ENCODE peak calls at places on chromosome 7, in seven cellular contexts. J, U, O, L, B, M and W are unnamed samples.

GRCh38 chr7:50658696-50659095 is 93.5 kb upstream of the DDC start:
- DNase-seq in L (no peak), M (no peak), U (no peak), B (no peak), J (no peak), O (peak; percentile 83), W (no peak)

GRCh38 chr7:77538186-77538907 is 1.3 kb downstream of the PTPN12 start:
- DNase-seq in B (peak; percentile 84), M (peak; percentile 82), J (peak; percentile 89), O (peak; percentile 91), L (peak; percentile 94), U (peak; percentile 88), W (peak; percentile 97)

GRCh38 chr7:139642283-139642682 is 118.8 kb downstream of the CLEC2L start:
- DNase-seq in U (no peak), B (no peak), O (no peak), L (no peak), M (no peak), J (no peak), W (no peak)

GRCh38 chr7:30331338-30331737 is 46.9 kb downstream of the ZNRF2 start:
- DNase-seq in J (no peak), O (no peak), L (no peak), M (no peak), B (no peak), U (no peak), W (no peak)

GRCh38 chr7:84040365-84040764 is 154.2 kb downstream of the SEMA3A start:
- DNase-seq in L (no peak), M (peak; percentile 91), O (no peak), B (no peak), U (peak; percentile 77), J (no peak), W (no peak)

GRCh38 chr7:112439476-112439875 is 10.8 kb upstream of the IFRD1 start:
- DNase-seq in U (no peak), L (no peak), O (no peak), J (no peak), M (no peak), B (no peak), W (no peak)

GRCh38 chr7:94332571-94332970 is 62.1 kb upstream of the COL1A2 start:
- DNase-seq in U (no peak), M (no peak), J (no peak), L (no peak), O (no peak), B (no peak), W (no peak)

GRCh38 chr7:131625817-131626372 is 69.5 kb upstream of the PODXL start:
- DNase-seq in B (no peak), J (no peak), O (peak; percentile 69), M (peak; percentile 78), U (no peak), L (no peak), W (peak; percentile 51)

GRCh38 chr7:132899833-132900232 is 182.1 kb downstream of the CHCHD3 start:
- DNase-seq in M (no peak), L (no peak), J (no peak), O (no peak), U (no peak), B (no peak), W (peak; percentile 31)

GRCh38 chr7:153887756-153888591 is 164.2 kb upstream of the DPP6 start:
- DNase-seq in B (no peak), M (peak; percentile 28), U (no peak), J (peak; percentile 42), L (no peak), O (no peak), W (peak; percentile 8)

GRCh38 chr7:2851499-2851898 is 7.4 kb upstream of the GNA12 start:
- DNase-seq in B (no peak), U (no peak), J (no peak), M (no peak), L (no peak), O (no peak), W (no peak)

GRCh38 chr7:106167439-106168136 is 55.5 kb upstream of the SYPL1 start:
- DNase-seq in M (no peak), B (no peak), O (no peak), L (no peak), U (no peak), J (no peak), W (peak; percentile 58)

GRCh38 chr7:27191716-27192545 is 6.9 kb upstream of the HOXA11 start:
- DNase-seq in J (no peak), O (peak; percentile 56), U (no peak), B (peak; percentile 16), L (peak; percentile 22), M (no peak), W (no peak)

GRCh38 chr7:39535064-39535463 is 31.1 kb upstream of the YAE1 start:
- DNase-seq in M (no peak), B (no peak), U (no peak), J (no peak), L (no peak), O (no peak), W (no peak)

GRCh38 chr7:66539948-66540375 is 88.7 kb upstream of the KCTD7 start:
- DNase-seq in U (no peak), B (no peak), J (no peak), M (no peak), L (no peak), O (no peak), W (no peak)

GRCh38 chr7:70696139-70696782 is 435.7 kb upstream of the GALNT17 start:
- DNase-seq in U (no peak), B (no peak), M (peak; percentile 30), J (no peak), L (no peak), O (no peak), W (no peak)

GRCh38 chr7:111486472-111487142 is 75.7 kb downstream of the IMMP2L start:
- DNase-seq in L (no peak), M (peak; percentile 60), J (no peak), U (peak; percentile 67), O (no peak), B (no peak), W (peak; percentile 77)

GRCh38 chr7:134452419-134452827 is 6.5 kb downstream of the AKR1B1 start:
- DNase-seq in M (no peak), B (no peak), O (no peak), J (no peak), L (no peak), U (no peak), W (no peak)

GRCh38 chr7:23653942-23654341 is 26.1 kb upstream of the FAM221A start:
- DNase-seq in L (no peak), J (no peak), B (no peak), O (no peak), M (no peak), U (no peak), W (no peak)

GRCh38 chr7:123675092-123675473 is 19.4 kb downstream of the LMOD2 start:
- DNase-seq in B (no peak), L (no peak), U (peak; percentile 28), M (no peak), J (no peak), O (no peak), W (peak; percentile 64)

DNA sequence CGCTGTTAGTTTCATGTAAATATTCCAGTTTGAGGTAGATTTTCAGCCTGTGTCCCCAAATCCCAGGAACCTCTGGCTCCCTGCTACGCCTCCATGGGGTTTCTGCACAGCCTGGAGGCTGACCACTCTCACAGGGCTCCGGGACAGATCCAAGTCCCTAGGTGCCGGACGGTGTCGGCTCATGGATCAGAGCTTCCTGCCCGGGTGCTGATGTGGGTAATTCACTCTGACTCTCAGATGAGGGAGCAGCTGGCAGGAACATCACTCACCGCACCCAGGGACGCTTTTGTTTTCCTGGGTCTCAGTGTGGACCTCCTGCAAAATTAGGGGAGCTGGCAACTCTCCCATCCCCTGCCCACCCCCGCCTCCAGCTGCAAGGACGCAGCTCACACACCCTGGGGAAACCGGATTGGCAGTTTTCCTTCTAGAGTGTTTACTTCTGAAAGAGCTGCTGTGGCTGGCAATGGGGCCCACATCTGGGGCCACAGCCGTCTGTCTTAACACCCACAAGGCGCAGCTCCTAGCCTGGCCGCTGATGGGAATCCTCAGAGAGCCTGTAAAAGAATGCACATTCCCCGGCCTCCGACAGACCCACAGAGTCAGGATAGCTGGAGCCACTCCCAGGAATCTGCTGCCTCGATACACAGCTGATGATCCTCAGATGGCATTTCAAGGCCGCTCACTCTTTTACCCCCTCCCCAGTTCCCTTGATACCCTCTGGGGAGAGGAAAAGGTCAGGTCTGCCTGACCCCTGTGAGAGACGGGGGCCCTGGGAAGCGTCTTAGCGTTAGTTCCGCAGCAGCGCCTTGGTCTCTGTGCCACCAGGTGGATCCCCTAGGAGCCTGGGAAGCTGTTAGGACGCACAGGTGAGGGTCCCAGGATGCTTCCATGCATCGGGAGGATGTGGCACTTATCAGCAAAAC is 420.8 kb upstream of the FOXK1 start:
- DNase-seq in J (no peak), B (no peak), U (no peak), M (peak; percentile 26), L (peak; percentile 16), O (no peak), W (no peak)
- H3K27ac ChIP-seq in J (no peak overlapping the region), B (no peak overlapping the region), U (no peak overlapping the region), M (no peak overlapping the region), L (no peak overlapping the region), O (no peak overlapping the region), W (no peak overlapping the region)

DNA sequence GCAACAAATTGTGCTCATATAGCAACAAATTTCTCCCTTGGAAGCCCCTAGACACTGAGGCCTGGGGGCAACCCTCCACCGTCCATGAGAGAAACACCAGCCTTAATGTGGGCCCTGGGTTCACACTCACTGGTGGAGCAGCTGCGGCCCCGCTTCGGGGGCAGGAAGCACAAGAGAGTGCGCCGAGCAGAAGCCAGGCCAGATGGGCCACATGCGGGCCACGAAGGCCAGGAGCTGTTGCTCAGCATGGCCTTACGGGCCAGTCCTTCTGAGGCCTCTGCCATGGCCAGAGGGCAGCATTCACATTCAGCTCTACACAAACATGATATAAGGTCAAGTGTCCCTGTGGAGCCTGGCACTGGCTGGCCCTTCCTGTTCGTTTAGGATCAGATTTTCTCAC is 60.0 kb upstream of the VIPR2 start:
- DNase-seq in U (no peak), B (no peak), M (no peak), L (no peak), J (no peak), O (no peak), W (no peak)
- H3K9me3 ChIP-seq in U (no peaks in the 10 kb centered on the region), B (no peaks in the 10 kb centered on the region), M (no peaks in the 10 kb centered on the region), L (no peaks in the 10 kb centered on the region), J (no peaks in the 10 kb centered on the region), O (no peaks in the 10 kb centered on the region), W (no peaks in the 10 kb centered on the region)

GRCh38 chr7:12716134-12716667 is 28.8 kb downstream of the ARL4A start:
- DNase-seq in U (no peak), L (no peak), J (no peak), O (no peak), M (peak; percentile 57), B (no peak), W (peak; percentile 27)
- H3K27ac ChIP-seq in U (peak overlapping the region; percentile 78), L (peak overlapping the region; percentile 50), J (peak overlapping the region; percentile 74), O (peak overlapping the region; percentile 58), M (peak overlapping the region; percentile 77), B (no peak overlapping the region), W (peak overlapping the region; percentile 71)

GRCh38 chr7:157827045-157827862 is 490.4 kb downstream of the DNAJB6 start:
- DNase-seq in B (no peak), M (no peak), U (no peak), L (no peak), J (no peak), O (no peak), W (no peak)
- H3K9me3 ChIP-seq in B (no peaks in the 10 kb centered on the region), M (no peaks in the 10 kb centered on the region), U (no peaks in the 10 kb centered on the region), L (no peaks in the 10 kb centered on the region), J (no peaks in the 10 kb centered on the region), O (no peaks in the 10 kb centered on the region), W (no peaks in the 10 kb centered on the region)

DNA sequence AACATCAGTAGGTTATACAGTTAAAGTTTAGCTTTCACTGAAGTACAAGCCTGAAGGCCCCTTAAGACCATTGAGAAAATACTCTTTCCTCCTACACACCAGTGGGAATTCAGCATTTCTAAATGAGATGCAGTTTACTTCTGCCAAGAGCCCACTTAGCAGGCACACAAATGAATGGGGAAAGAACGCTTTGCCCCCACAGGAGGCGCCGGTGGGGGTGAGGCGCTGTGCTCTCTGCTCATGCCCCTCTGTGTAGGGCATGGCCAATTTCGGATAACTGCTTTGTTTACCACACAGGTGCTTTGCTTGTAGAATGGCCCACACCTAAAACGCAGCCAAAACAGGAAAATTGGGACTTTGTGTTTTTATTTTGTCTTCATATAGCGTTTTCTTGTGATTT is 15.9 kb upstream of the LAT2 start:
- DNase-seq in L (no peak), J (no peak), M (no peak), B (no peak), O (no peak), U (no peak), W (no peak)
- H3K27ac ChIP-seq in L (no peak overlapping the region), J (no peak overlapping the region), M (no peak overlapping the region), B (no peak overlapping the region), O (no peak overlapping the region), U (no peak overlapping the region), W (peak overlapping the region; percentile 26)